ENCODE peak calls at places on chromosomes 12 and 14, in four cellular contexts. D is H9, Q is IMR-90, K is H1. O is an unnamed sample.

GRCh38 chr14:68089146-68089715 is 269.7 kb downstream of the RAD51B start:
- DNase-seq in K (no peak), Q (peak), D (no peak), O (no peak)

GRCh38 chr12:69872804-69873203 is 47.8 kb downstream of the MYRFL start:
- DNase-seq in Q (peak), D (no peak), K (no peak), O (no peak)

GRCh38 chr12:67827820-67828383 is 161.3 kb upstream of the IFNG-AS1 start:
- DNase-seq in Q (peak), K (no peak), D (no peak), O (peak)

GRCh38 chr14:71592361-71592760 is 339.9 kb upstream of the RGS6 start:
- DNase-seq in K (no peak), Q (no peak), D (no peak), O (peak)

GRCh38 chr14:77508249-77508648 is 9.6 kb upstream of the ISM2 start:
- DNase-seq in K (no peak), Q (peak), D (no peak), O (peak)

GRCh38 chr14:21498540-21499526 is 12.3 kb downstream of the METTL3 start:
- DNase-seq in Q (peak), K (peak), D (no peak), O (peak)

GRCh38 chr14:71113376-71113775 is 206.1 kb downstream of the PCNX1 start:
- DNase-seq in D (no peak), K (no peak), Q (peak), O (peak)

GRCh38 chr12:116492703-116493324 is 66.4 kb upstream of the MAP1LC3B2 start:
- DNase-seq in Q (peak), K (no peak), D (no peak), O (peak)

GRCh38 chr12:57268264-57268663 is 17.3 kb upstream of the STAC3 start:
- DNase-seq in K (no peak), D (no peak), Q (peak), O (peak)

GRCh38 chr12:356276-356988 is 32.7 kb downstream of the KDM5A start:
- DNase-seq in Q (peak), K (no peak), D (no peak), O (no peak)

GRCh38 chr14:76581592-76581991 is 179.7 kb upstream of the VASH1 start:
- DNase-seq in K (no peak), Q (no peak), D (no peak), O (no peak)

GRCh38 chr12:104310751-104311297 is 7.3 kb downstream of the EID3 start:
- DNase-seq in K (no peak), D (no peak), Q (no peak), O (no peak)

GRCh38 chr14:95466506-95466905 is 49.9 kb downstream of the SYNE3 start:
- DNase-seq in Q (no peak), K (no peak), D (no peak), O (no peak)
- H3K56ac ChIP-seq in Q (no peak), K (no peak), D (no peak), O (no peak)

DNA sequence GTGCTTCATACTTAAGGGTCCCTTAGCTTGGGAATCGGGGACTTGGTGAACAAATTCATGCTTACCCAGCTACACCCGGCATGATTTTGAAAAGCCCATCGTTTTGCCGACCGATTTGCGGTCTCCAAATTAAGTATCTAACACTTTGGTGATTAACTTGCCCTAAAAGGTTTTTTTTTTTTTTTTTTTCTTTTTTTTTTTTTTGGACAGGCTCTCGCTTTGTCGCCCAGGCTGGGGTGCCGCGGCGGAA is 843 bp upstream of the HSP90AA1 start:
- DNase-seq in Q (no peak), D (no peak), K (no peak), O (no peak)
- H3K18ac ChIP-seq in Q (peak), D (peak), K (peak), O (peak)

GRCh38 chr12:126937431-126937830 is 1329.5 kb upstream of the TMEM132C start:
- DNase-seq in K (no peak), Q (no peak), D (no peak), O (no peak)

GRCh38 chr12:126936181-126936851 is 1330.7 kb upstream of the TMEM132C start:
- DNase-seq in Q (no peak), D (no peak), K (no peak), O (peak)

GRCh38 chr12:126930234-126930633 is 1336.7 kb upstream of the TMEM132C start:
- DNase-seq in Q (no peak), K (no peak), D (no peak), O (no peak)

GRCh38 chr12:126932156-126932555 is 1334.8 kb upstream of the TMEM132C start:
- DNase-seq in Q (no peak), D (no peak), K (no peak), O (no peak)

DNA sequence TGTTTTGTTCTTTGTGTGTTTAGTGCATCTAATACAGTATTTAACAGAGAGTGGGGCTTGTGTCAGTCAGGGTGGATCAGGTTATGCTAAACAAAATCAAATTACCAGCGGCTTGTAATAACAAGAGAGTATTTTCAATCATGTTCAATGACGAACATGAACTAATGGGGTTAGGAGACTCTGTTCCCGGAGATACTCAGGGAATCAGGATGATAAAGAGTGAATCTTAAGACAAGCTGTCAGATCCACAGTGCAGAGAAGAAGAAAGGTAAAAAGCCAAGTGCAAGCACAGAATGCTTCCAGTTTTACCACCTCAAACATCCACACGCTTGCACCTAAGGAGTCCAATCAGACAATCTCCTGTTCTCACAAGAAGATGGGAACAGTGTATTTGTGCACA is 1331.5 kb upstream of the TMEM132C start:
- DNase-seq in K (no peak), Q (no peak), D (no peak), O (no peak)
- H3K56ac ChIP-seq in K (no peak), Q (no peak), D (no peak), O (no peak)

DNA sequence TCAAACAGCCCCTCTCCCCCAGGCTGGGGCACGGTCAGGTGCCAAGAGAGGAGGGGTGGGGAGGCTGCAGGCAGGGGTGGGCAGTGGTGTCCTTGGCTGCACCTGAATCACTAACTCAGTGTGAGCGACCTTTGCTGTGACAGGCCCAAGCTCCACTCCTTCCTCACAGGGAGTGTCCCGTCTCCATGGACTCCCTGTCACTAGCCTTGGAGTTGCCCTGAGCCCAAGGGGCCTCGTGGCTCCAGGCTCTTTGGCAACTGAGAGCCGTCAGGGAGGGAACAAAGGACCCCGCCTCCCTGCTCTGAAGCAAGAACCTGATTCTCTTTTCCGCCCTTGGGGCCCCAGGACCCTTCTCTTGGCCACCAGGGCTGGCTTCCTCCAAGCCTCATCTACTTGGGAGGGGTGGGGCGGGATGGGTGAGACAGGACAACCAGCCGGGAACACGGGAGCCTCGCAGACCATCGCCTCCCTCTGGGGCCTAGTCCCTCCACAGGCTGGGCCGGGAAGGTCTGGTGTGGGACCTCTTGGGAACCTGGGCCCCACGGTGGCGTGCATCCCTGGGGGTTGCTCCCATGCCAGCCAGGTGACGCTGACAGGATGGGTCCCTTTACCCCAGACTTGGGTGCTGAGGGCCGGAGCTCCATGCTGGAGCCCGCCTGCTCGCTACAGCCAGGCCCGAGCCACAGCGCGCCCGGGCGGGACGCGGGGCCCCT is 935 bp upstream of the ADSS1 start:
- DNase-seq in D (peak), K (no peak), Q (no peak), O (peak)
- H3K18ac ChIP-seq in D (no peak), K (no peak), Q (no peak), O (no peak)

GRCh38 chr14:32361674-32362073 is 32.6 kb downstream of the AKAP6 start:
- DNase-seq in D (no peak), Q (no peak), K (no peak), O (no peak)

GRCh38 chr14:32363761-32364160 is 34.7 kb downstream of the AKAP6 start:
- DNase-seq in D (no peak), Q (no peak), K (no peak), O (no peak)

GRCh38 chr14:32354716-32355115 is 25.6 kb downstream of the AKAP6 start:
- DNase-seq in D (no peak), K (no peak), Q (no peak), O (no peak)

DNA sequence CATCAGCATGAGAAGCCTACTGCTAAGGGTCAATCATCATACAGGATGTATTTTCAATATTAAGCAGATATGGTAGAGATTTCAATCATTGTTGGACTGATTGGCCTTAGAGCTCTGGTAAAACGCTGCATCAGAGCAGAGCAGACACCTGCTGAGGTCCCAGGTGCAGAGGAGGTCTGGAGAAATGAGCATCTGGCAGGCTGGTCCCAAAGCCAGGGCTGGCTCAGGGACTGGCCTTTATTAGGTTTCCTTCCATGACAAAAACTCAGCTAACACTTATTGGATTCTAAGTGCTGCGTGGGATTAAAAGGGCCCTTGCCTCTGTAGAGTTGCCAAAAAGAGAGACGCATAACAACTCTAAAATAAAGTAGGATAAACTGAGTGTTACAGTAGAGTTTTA is 29.7 kb downstream of the AKAP6 start:
- DNase-seq in K (no peak), D (no peak), Q (no peak), O (no peak)
- H3K56ac ChIP-seq in K (no peak), D (no peak), Q (no peak), O (no peak)

DNA sequence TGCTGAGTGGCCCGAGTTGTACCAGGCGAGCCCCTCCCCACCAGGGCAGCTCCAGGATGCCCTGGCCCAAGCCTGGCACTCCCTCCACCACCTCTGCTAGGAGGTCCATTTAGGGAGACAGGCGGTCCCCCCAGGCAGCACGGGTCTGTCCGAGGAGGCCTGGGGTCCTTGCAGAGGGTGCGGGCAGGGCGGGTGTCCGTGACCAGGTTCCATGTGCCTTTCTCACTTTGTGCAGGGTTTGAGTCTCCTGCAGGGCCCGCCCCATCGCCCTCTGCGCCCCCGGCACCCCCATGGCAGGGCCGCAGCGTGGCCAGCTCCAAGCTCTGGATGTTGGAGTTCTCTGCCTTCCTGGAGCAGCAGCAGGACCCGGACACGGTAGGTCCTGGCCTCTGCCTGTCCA is 56.8 kb upstream of the TSPAN9 start:
- DNase-seq in Q (no peak), D (no peak), K (no peak), O (no peak)
- H3K18ac ChIP-seq in Q (no peak), D (no peak), K (no peak), O (no peak)

GRCh38 chr12:46680506-46680905 is 145.3 kb downstream of the SLC38A4 start:
- DNase-seq in Q (no peak), D (no peak), K (no peak), O (peak)
- H3K56ac ChIP-seq in Q (no peak), D (no peak), K (no peak), O (no peak)

GRCh38 chr12:107685360-107686248 is at the start of gene PWP1:
- DNase-seq in K (peak), Q (peak), D (peak), O (peak)
- H3K18ac ChIP-seq in K (peak), Q (peak), D (peak), O (no peak)

O was measured in mesendoderm.